ENCODE peak calls at places on chromosomes 4 and X, in ten cellular contexts. One of them, this sample, is unnamed.

GRCh38 chrX:120790118-120790517 is 85.5 kb downstream of the CT47B1 start:
- DNase-seq in HepG2: peak
- DNase-seq in A549: peak
- DNase-seq in stomach: peak
- DNase-seq in upper lobe of left lung: no peak
- DNase-seq in tibial nerve: peak
- DNase-seq in SK-N-SH: peak
- DNase-seq in H1: no peak
- DNase-seq in transverse colon: peak
- DNase-seq in suprapubic skin: no peak
- DNase-seq in this sample: peak

GRCh38 chrX:95640226-95640625 is 1044.4 kb upstream of the DIAPH2 start:
- DNase-seq in HepG2: no peak
- DNase-seq in A549: no peak
- DNase-seq in stomach: no peak
- DNase-seq in upper lobe of left lung: no peak
- DNase-seq in tibial nerve: no peak
- DNase-seq in SK-N-SH: no peak
- DNase-seq in H1: no peak
- DNase-seq in transverse colon: no peak
- DNase-seq in suprapubic skin: no peak
- DNase-seq in this sample: no peak

GRCh38 chrX:120244735-120245498 is 5.7 kb upstream of the ZBTB33 start:
- DNase-seq in HepG2: peak
- DNase-seq in A549: peak
- DNase-seq in stomach: peak
- DNase-seq in upper lobe of left lung: peak
- DNase-seq in tibial nerve: peak
- DNase-seq in SK-N-SH: peak
- DNase-seq in H1: no peak
- DNase-seq in transverse colon: peak
- DNase-seq in suprapubic skin: peak
- DNase-seq in this sample: peak

GRCh38 chr4:140755811-140756291 is 334 bp downstream of the TBC1D9 start:
- DNase-seq in HepG2: no peak
- DNase-seq in A549: peak
- DNase-seq in stomach: peak
- DNase-seq in upper lobe of left lung: peak
- DNase-seq in tibial nerve: peak
- DNase-seq in SK-N-SH: peak
- DNase-seq in H1: no peak
- DNase-seq in transverse colon: peak
- DNase-seq in suprapubic skin: peak
- DNase-seq in this sample: peak

GRCh38 chrX:86103061-86103460 is 45.2 kb upstream of the DACH2 start:
- DNase-seq in HepG2: no peak
- DNase-seq in A549: no peak
- DNase-seq in stomach: no peak
- DNase-seq in upper lobe of left lung: no peak
- DNase-seq in tibial nerve: no peak
- DNase-seq in SK-N-SH: no peak
- DNase-seq in H1: no peak
- DNase-seq in transverse colon: no peak
- DNase-seq in suprapubic skin: no peak
- DNase-seq in this sample: no peak

GRCh38 chrX:115067812-115068211 is 50.4 kb upstream of the IL13RA2 start:
- DNase-seq in HepG2: no peak
- DNase-seq in A549: no peak
- DNase-seq in stomach: no peak
- DNase-seq in upper lobe of left lung: no peak
- DNase-seq in tibial nerve: no peak
- DNase-seq in SK-N-SH: no peak
- DNase-seq in H1: no peak
- DNase-seq in transverse colon: no peak
- DNase-seq in suprapubic skin: no peak
- DNase-seq in this sample: no peak

GRCh38 chr4:823761-824460 is 2.0 kb downstream of the CPLX1 start:
- DNase-seq in HepG2: no peak
- DNase-seq in A549: no peak
- DNase-seq in stomach: no peak
- DNase-seq in upper lobe of left lung: no peak
- DNase-seq in tibial nerve: no peak
- DNase-seq in SK-N-SH: no peak
- DNase-seq in H1: no peak
- DNase-seq in transverse colon: no peak
- DNase-seq in suprapubic skin: peak
- DNase-seq in this sample: no peak

GRCh38 chrX:97096385-97096784 is 212.7 kb downstream of the RPA4 start:
- DNase-seq in HepG2: no peak
- DNase-seq in A549: no peak
- DNase-seq in stomach: no peak
- DNase-seq in upper lobe of left lung: no peak
- DNase-seq in tibial nerve: no peak
- DNase-seq in SK-N-SH: no peak
- DNase-seq in H1: no peak
- DNase-seq in transverse colon: no peak
- DNase-seq in suprapubic skin: no peak
- DNase-seq in this sample: no peak

GRCh38 chr4:169045862-169046584 is 36.0 kb upstream of the CBR4 start:
- DNase-seq in HepG2: no peak
- DNase-seq in A549: no peak
- DNase-seq in stomach: no peak
- DNase-seq in upper lobe of left lung: peak
- DNase-seq in tibial nerve: no peak
- DNase-seq in SK-N-SH: no peak
- DNase-seq in H1: no peak
- DNase-seq in transverse colon: no peak
- DNase-seq in suprapubic skin: no peak
- DNase-seq in this sample: no peak

GRCh38 chr4:158182736-158183135 is 9.9 kb upstream of the GASK1B start:
- DNase-seq in HepG2: no peak
- DNase-seq in A549: no peak
- DNase-seq in stomach: no peak
- DNase-seq in upper lobe of left lung: no peak
- DNase-seq in tibial nerve: no peak
- DNase-seq in SK-N-SH: peak
- DNase-seq in H1: no peak
- DNase-seq in transverse colon: no peak
- DNase-seq in suprapubic skin: no peak
- DNase-seq in this sample: no peak

GRCh38 chr4:158006973-158007372 is 165.9 kb downstream of the GASK1B start:
- DNase-seq in HepG2: no peak
- DNase-seq in A549: no peak
- DNase-seq in stomach: no peak
- DNase-seq in upper lobe of left lung: no peak
- DNase-seq in tibial nerve: peak
- DNase-seq in SK-N-SH: no peak
- DNase-seq in H1: no peak
- DNase-seq in transverse colon: no peak
- DNase-seq in suprapubic skin: no peak
- DNase-seq in this sample: no peak

GRCh38 chr4:95165926-95166524 is 382.7 kb downstream of the UNC5C start:
- DNase-seq in HepG2: peak
- DNase-seq in A549: peak
- DNase-seq in stomach: no peak
- DNase-seq in upper lobe of left lung: no peak
- DNase-seq in tibial nerve: peak
- DNase-seq in SK-N-SH: peak
- DNase-seq in H1: no peak
- DNase-seq in transverse colon: no peak
- DNase-seq in suprapubic skin: no peak
- DNase-seq in this sample: no peak

GRCh38 chr4:23887989-23888388 is 1.9 kb downstream of the PPARGC1A start:
- DNase-seq in HepG2: no peak
- DNase-seq in A549: no peak
- DNase-seq in stomach: no peak
- DNase-seq in upper lobe of left lung: no peak
- DNase-seq in tibial nerve: no peak
- DNase-seq in SK-N-SH: no peak
- DNase-seq in H1: no peak
- DNase-seq in transverse colon: no peak
- DNase-seq in suprapubic skin: no peak
- DNase-seq in this sample: no peak
- TF ChIP-seq EP300 in HepG2: no peak
- TF ChIP-seq EP300 in A549: no peak
- TF ChIP-seq EP300 in stomach: no peak
- TF ChIP-seq EP300 in upper lobe of left lung: no peak
- TF ChIP-seq EP300 in tibial nerve: no peak
- TF ChIP-seq EP300 in SK-N-SH: no peak
- TF ChIP-seq EP300 in H1: no peak
- TF ChIP-seq EP300 in transverse colon: no peak
- TF ChIP-seq EP300 in suprapubic skin: no peak
- TF ChIP-seq EP300 in this sample: no peak

GRCh38 chr4:7787067-7787466 is 152.6 kb downstream of the AFAP1 start:
- DNase-seq in HepG2: no peak
- DNase-seq in A549: no peak
- DNase-seq in stomach: no peak
- DNase-seq in upper lobe of left lung: no peak
- DNase-seq in tibial nerve: no peak
- DNase-seq in SK-N-SH: no peak
- DNase-seq in H1: no peak
- DNase-seq in transverse colon: no peak
- DNase-seq in suprapubic skin: peak
- DNase-seq in this sample: no peak

GRCh38 chr4:7786517-7786916 is 153.1 kb downstream of the AFAP1 start:
- DNase-seq in HepG2: no peak
- DNase-seq in A549: no peak
- DNase-seq in stomach: no peak
- DNase-seq in upper lobe of left lung: no peak
- DNase-seq in tibial nerve: no peak
- DNase-seq in SK-N-SH: no peak
- DNase-seq in H1: no peak
- DNase-seq in transverse colon: no peak
- DNase-seq in suprapubic skin: peak
- DNase-seq in this sample: peak

GRCh38 chr4:7788193-7788592 is 151.5 kb downstream of the AFAP1 start:
- DNase-seq in HepG2: no peak
- DNase-seq in A549: no peak
- DNase-seq in stomach: no peak
- DNase-seq in upper lobe of left lung: no peak
- DNase-seq in tibial nerve: no peak
- DNase-seq in SK-N-SH: no peak
- DNase-seq in H1: no peak
- DNase-seq in transverse colon: no peak
- DNase-seq in suprapubic skin: peak
- DNase-seq in this sample: no peak

GRCh38 chr4:7787681-7788141 is 151.9 kb downstream of the AFAP1 start:
- DNase-seq in HepG2: no peak
- DNase-seq in A549: no peak
- DNase-seq in stomach: no peak
- DNase-seq in upper lobe of left lung: no peak
- DNase-seq in tibial nerve: no peak
- DNase-seq in SK-N-SH: no peak
- DNase-seq in H1: no peak
- DNase-seq in transverse colon: no peak
- DNase-seq in suprapubic skin: peak
- DNase-seq in this sample: no peak

DNA sequence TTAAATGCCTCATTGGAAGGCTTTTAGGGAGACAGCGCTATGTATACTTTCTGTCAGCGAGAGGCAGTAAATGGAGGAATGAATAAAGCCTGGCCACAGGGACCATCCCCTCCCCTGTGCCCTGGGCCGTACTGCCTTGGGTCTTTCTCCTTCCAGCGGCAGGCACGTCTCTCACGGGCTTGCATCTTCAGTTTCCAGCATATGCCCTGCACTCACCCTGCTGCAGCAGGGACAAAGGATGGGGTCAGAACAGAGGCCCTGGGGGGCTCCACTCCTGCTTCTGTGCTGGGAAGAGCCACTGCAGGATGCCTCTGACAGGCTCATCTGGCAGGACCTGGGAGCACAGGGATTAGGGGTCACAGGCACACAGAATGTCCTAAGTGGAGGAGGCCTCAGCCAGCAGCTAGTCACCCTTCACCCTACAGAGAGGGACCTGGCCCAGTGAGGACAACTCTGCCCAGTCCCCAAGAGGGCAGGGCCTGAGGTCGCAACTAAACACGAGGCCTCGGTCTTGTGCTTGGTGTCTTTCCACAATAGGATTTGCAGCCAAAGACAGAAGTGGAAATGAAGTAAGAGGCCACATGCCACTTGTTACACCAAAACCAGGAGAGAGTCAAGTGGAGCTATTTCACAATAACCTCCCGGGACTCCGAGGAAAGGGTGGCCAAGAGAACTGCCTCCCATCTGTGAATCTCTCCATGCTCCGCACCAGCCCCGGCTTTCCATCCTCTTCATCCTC is 150.8 kb downstream of the AFAP1 start:
- DNase-seq in HepG2: no peak
- DNase-seq in A549: no peak
- DNase-seq in stomach: no peak
- DNase-seq in upper lobe of left lung: peak
- DNase-seq in tibial nerve: peak
- DNase-seq in SK-N-SH: no peak
- DNase-seq in H1: no peak
- DNase-seq in transverse colon: no peak
- DNase-seq in suprapubic skin: peak
- DNase-seq in this sample: no peak
- TF ChIP-seq EP300 in HepG2: no peak
- TF ChIP-seq EP300 in A549: no peak
- TF ChIP-seq EP300 in stomach: no peak
- TF ChIP-seq EP300 in upper lobe of left lung: peak
- TF ChIP-seq EP300 in tibial nerve: peak
- TF ChIP-seq EP300 in SK-N-SH: no peak
- TF ChIP-seq EP300 in H1: no peak
- TF ChIP-seq EP300 in transverse colon: no peak
- TF ChIP-seq EP300 in suprapubic skin: no peak
- TF ChIP-seq EP300 in this sample: no peak

GRCh38 chrX:3299626-3300025 is 46.8 kb downstream of the MXRA5 start:
- DNase-seq in HepG2: no peak
- DNase-seq in A549: no peak
- DNase-seq in stomach: no peak
- DNase-seq in upper lobe of left lung: no peak
- DNase-seq in tibial nerve: no peak
- DNase-seq in SK-N-SH: no peak
- DNase-seq in H1: no peak
- DNase-seq in transverse colon: no peak
- DNase-seq in suprapubic skin: no peak
- DNase-seq in this sample: no peak
- TF ChIP-seq EP300 in HepG2: no peak
- TF ChIP-seq EP300 in A549: no peak
- TF ChIP-seq EP300 in stomach: no peak
- TF ChIP-seq EP300 in upper lobe of left lung: no peak
- TF ChIP-seq EP300 in tibial nerve: no peak
- TF ChIP-seq EP300 in SK-N-SH: no peak
- TF ChIP-seq EP300 in H1: no peak
- TF ChIP-seq EP300 in transverse colon: no peak
- TF ChIP-seq EP300 in suprapubic skin: no peak
- TF ChIP-seq EP300 in this sample: no peak

DNA sequence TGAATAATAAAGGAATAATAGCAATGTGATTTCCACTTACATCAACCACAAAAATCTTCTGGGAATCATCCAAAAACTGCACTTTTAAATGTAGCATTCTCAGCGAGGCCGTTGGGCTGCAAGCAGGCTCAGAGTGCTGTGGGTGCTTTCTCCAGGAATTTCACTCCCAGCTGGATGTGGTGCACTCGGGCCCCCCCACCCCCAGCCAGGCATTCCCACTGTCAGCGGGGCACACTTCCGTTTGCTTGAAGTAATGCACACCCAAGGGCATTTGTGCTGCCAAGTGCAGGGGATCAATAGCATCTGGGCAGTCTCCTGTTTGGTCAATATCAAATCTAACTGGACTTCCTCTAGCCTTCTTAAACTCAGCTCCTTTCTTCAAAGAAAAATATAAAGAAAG is at the start of gene FRMD7:
- DNase-seq in HepG2: no peak
- DNase-seq in A549: no peak
- DNase-seq in stomach: no peak
- DNase-seq in upper lobe of left lung: no peak
- DNase-seq in tibial nerve: no peak
- DNase-seq in SK-N-SH: peak
- DNase-seq in H1: no peak
- DNase-seq in transverse colon: no peak
- DNase-seq in suprapubic skin: no peak
- DNase-seq in this sample: no peak
- TF ChIP-seq EP300 in HepG2: no peak
- TF ChIP-seq EP300 in A549: no peak
- TF ChIP-seq EP300 in stomach: no peak
- TF ChIP-seq EP300 in upper lobe of left lung: no peak
- TF ChIP-seq EP300 in tibial nerve: no peak
- TF ChIP-seq EP300 in SK-N-SH: no peak
- TF ChIP-seq EP300 in H1: no peak
- TF ChIP-seq EP300 in transverse colon: no peak
- TF ChIP-seq EP300 in suprapubic skin: no peak
- TF ChIP-seq EP300 in this sample: no peak

This sample was measured in ovary.